ENCODE peak calls at places on chromosomes 16 and 17, in seven cellular contexts. One of them, this sample, is unnamed.
A peak's percentile ranks its signal among the peaks of the same experiment; 100 is the strongest.

GRCh38 chr16:67298277-67298676 is 18.9 kb downstream of the PLEKHG4 start:
- DNase-seq in GM13976: no peak
- DNase-seq in hypothalamus: no peak
- DNase-seq in stimulated activated CD4-positive, alpha-beta T cell treated with anti-CD3 and anti-CD28 coated beads, Interleukin-1b, Interleukin-23, amount 100 ng/mL, for 1 hour: no peak
- DNase-seq in NCI-H510A: no peak
- DNase-seq in activated T-cell treated with anti-CD3 and anti-CD28 coated beads, Interleukin-2, amount 50 U/mL, for 72 hours: no peak
- DNase-seq in left colon: no peak
- DNase-seq in this sample: no peak

GRCh38 chr17:77450742-77451270 is 310.0 kb downstream of the SEC14L1 start:
- DNase-seq in GM13976: no peak
- DNase-seq in hypothalamus: no peak
- DNase-seq in stimulated activated CD4-positive, alpha-beta T cell treated with anti-CD3 and anti-CD28 coated beads, Interleukin-1b, Interleukin-23, amount 100 ng/mL, for 1 hour: no peak
- DNase-seq in NCI-H510A: no peak
- DNase-seq in activated T-cell treated with anti-CD3 and anti-CD28 coated beads, Interleukin-2, amount 50 U/mL, for 72 hours: no peak
- DNase-seq in left colon: no peak
- DNase-seq in this sample: no peak

GRCh38 chr17:72122668-72123495 is 2.1 kb downstream of the SOX9 start:
- DNase-seq in GM13976: peak; percentile 76
- DNase-seq in hypothalamus: no peak
- DNase-seq in stimulated activated CD4-positive, alpha-beta T cell treated with anti-CD3 and anti-CD28 coated beads, Interleukin-1b, Interleukin-23, amount 100 ng/mL, for 1 hour: no peak
- DNase-seq in NCI-H510A: no peak
- DNase-seq in activated T-cell treated with anti-CD3 and anti-CD28 coated beads, Interleukin-2, amount 50 U/mL, for 72 hours: peak; percentile 7
- DNase-seq in left colon: peak; percentile 48
- DNase-seq in this sample: no peak

GRCh38 chr17:40058151-40058784 is 4.1 kb upstream of the MED24 start:
- DNase-seq in GM13976: no peak
- DNase-seq in hypothalamus: no peak
- DNase-seq in stimulated activated CD4-positive, alpha-beta T cell treated with anti-CD3 and anti-CD28 coated beads, Interleukin-1b, Interleukin-23, amount 100 ng/mL, for 1 hour: no peak
- DNase-seq in NCI-H510A: no peak
- DNase-seq in activated T-cell treated with anti-CD3 and anti-CD28 coated beads, Interleukin-2, amount 50 U/mL, for 72 hours: no peak
- DNase-seq in left colon: no peak
- DNase-seq in this sample: no peak

GRCh38 chr16:82201906-82202305 is 31.9 kb upstream of the MPHOSPH6 start:
- DNase-seq in GM13976: no peak
- DNase-seq in hypothalamus: no peak
- DNase-seq in stimulated activated CD4-positive, alpha-beta T cell treated with anti-CD3 and anti-CD28 coated beads, Interleukin-1b, Interleukin-23, amount 100 ng/mL, for 1 hour: no peak
- DNase-seq in NCI-H510A: no peak
- DNase-seq in activated T-cell treated with anti-CD3 and anti-CD28 coated beads, Interleukin-2, amount 50 U/mL, for 72 hours: no peak
- DNase-seq in left colon: no peak
- DNase-seq in this sample: no peak

GRCh38 chr17:40559016-40559853 is 6.0 kb downstream of the CCR7 start:
- DNase-seq in GM13976: peak; percentile 11
- DNase-seq in hypothalamus: no peak
- DNase-seq in stimulated activated CD4-positive, alpha-beta T cell treated with anti-CD3 and anti-CD28 coated beads, Interleukin-1b, Interleukin-23, amount 100 ng/mL, for 1 hour: no peak
- DNase-seq in NCI-H510A: no peak
- DNase-seq in activated T-cell treated with anti-CD3 and anti-CD28 coated beads, Interleukin-2, amount 50 U/mL, for 72 hours: no peak
- DNase-seq in left colon: no peak
- DNase-seq in this sample: no peak

GRCh38 chr16:85829751-85830445 is 30.4 kb downstream of the COX4I1 start:
- DNase-seq in GM13976: no peak
- DNase-seq in hypothalamus: no peak
- DNase-seq in stimulated activated CD4-positive, alpha-beta T cell treated with anti-CD3 and anti-CD28 coated beads, Interleukin-1b, Interleukin-23, amount 100 ng/mL, for 1 hour: no peak
- DNase-seq in NCI-H510A: no peak
- DNase-seq in activated T-cell treated with anti-CD3 and anti-CD28 coated beads, Interleukin-2, amount 50 U/mL, for 72 hours: no peak
- DNase-seq in left colon: peak; percentile 45
- DNase-seq in this sample: no peak

GRCh38 chr16:58499092-58499511 is 841 bp upstream of the NDRG4 start:
- DNase-seq in GM13976: no peak
- DNase-seq in hypothalamus: no peak
- DNase-seq in stimulated activated CD4-positive, alpha-beta T cell treated with anti-CD3 and anti-CD28 coated beads, Interleukin-1b, Interleukin-23, amount 100 ng/mL, for 1 hour: no peak
- DNase-seq in NCI-H510A: no peak
- DNase-seq in activated T-cell treated with anti-CD3 and anti-CD28 coated beads, Interleukin-2, amount 50 U/mL, for 72 hours: no peak
- DNase-seq in left colon: no peak
- DNase-seq in this sample: no peak

GRCh38 chr16:11075163-11075562 is 130.8 kb downstream of the CLEC16A start:
- DNase-seq in GM13976: no peak
- DNase-seq in hypothalamus: no peak
- DNase-seq in stimulated activated CD4-positive, alpha-beta T cell treated with anti-CD3 and anti-CD28 coated beads, Interleukin-1b, Interleukin-23, amount 100 ng/mL, for 1 hour: no peak
- DNase-seq in NCI-H510A: no peak
- DNase-seq in activated T-cell treated with anti-CD3 and anti-CD28 coated beads, Interleukin-2, amount 50 U/mL, for 72 hours: no peak
- DNase-seq in left colon: no peak
- DNase-seq in this sample: no peak

GRCh38 chr17:32831627-32832243 is 45.2 kb downstream of the MYO1D start:
- DNase-seq in GM13976: no peak
- DNase-seq in hypothalamus: no peak
- DNase-seq in stimulated activated CD4-positive, alpha-beta T cell treated with anti-CD3 and anti-CD28 coated beads, Interleukin-1b, Interleukin-23, amount 100 ng/mL, for 1 hour: no peak
- DNase-seq in NCI-H510A: no peak
- DNase-seq in activated T-cell treated with anti-CD3 and anti-CD28 coated beads, Interleukin-2, amount 50 U/mL, for 72 hours: no peak
- DNase-seq in left colon: no peak
- DNase-seq in this sample: no peak

GRCh38 chr16:75529959-75530358 is 5.9 kb downstream of the CHST5 start:
- DNase-seq in GM13976: no peak
- DNase-seq in hypothalamus: no peak
- DNase-seq in stimulated activated CD4-positive, alpha-beta T cell treated with anti-CD3 and anti-CD28 coated beads, Interleukin-1b, Interleukin-23, amount 100 ng/mL, for 1 hour: no peak
- DNase-seq in NCI-H510A: no peak
- DNase-seq in activated T-cell treated with anti-CD3 and anti-CD28 coated beads, Interleukin-2, amount 50 U/mL, for 72 hours: no peak
- DNase-seq in left colon: no peak
- DNase-seq in this sample: no peak

GRCh38 chr17:29195465-29196081 is 15.4 kb upstream of the MYO18A start:
- DNase-seq in GM13976: peak; percentile 69
- DNase-seq in hypothalamus: no peak
- DNase-seq in stimulated activated CD4-positive, alpha-beta T cell treated with anti-CD3 and anti-CD28 coated beads, Interleukin-1b, Interleukin-23, amount 100 ng/mL, for 1 hour: no peak
- DNase-seq in NCI-H510A: no peak
- DNase-seq in activated T-cell treated with anti-CD3 and anti-CD28 coated beads, Interleukin-2, amount 50 U/mL, for 72 hours: no peak
- DNase-seq in left colon: no peak
- DNase-seq in this sample: no peak

GRCh38 chr16:58187657-58188430 is 10.1 kb downstream of the CSNK2A2 start:
- DNase-seq in GM13976: no peak
- DNase-seq in hypothalamus: no peak
- DNase-seq in stimulated activated CD4-positive, alpha-beta T cell treated with anti-CD3 and anti-CD28 coated beads, Interleukin-1b, Interleukin-23, amount 100 ng/mL, for 1 hour: no peak
- DNase-seq in NCI-H510A: no peak
- DNase-seq in activated T-cell treated with anti-CD3 and anti-CD28 coated beads, Interleukin-2, amount 50 U/mL, for 72 hours: no peak
- DNase-seq in left colon: no peak
- DNase-seq in this sample: no peak

GRCh38 chr17:67655478-67656148 is 62.1 kb upstream of the NOL11 start:
- DNase-seq in GM13976: no peak
- DNase-seq in hypothalamus: no peak
- DNase-seq in stimulated activated CD4-positive, alpha-beta T cell treated with anti-CD3 and anti-CD28 coated beads, Interleukin-1b, Interleukin-23, amount 100 ng/mL, for 1 hour: no peak
- DNase-seq in NCI-H510A: no peak
- DNase-seq in activated T-cell treated with anti-CD3 and anti-CD28 coated beads, Interleukin-2, amount 50 U/mL, for 72 hours: no peak
- DNase-seq in left colon: no peak
- DNase-seq in this sample: no peak

GRCh38 chr16:12675852-12676251 is 127.8 kb downstream of the CPPED1 start:
- DNase-seq in GM13976: no peak
- DNase-seq in hypothalamus: no peak
- DNase-seq in stimulated activated CD4-positive, alpha-beta T cell treated with anti-CD3 and anti-CD28 coated beads, Interleukin-1b, Interleukin-23, amount 100 ng/mL, for 1 hour: no peak
- DNase-seq in NCI-H510A: no peak
- DNase-seq in activated T-cell treated with anti-CD3 and anti-CD28 coated beads, Interleukin-2, amount 50 U/mL, for 72 hours: no peak
- DNase-seq in left colon: no peak
- DNase-seq in this sample: no peak

GRCh38 chr17:51435641-51436091 is 175.3 kb downstream of the UTP18 start:
- DNase-seq in GM13976: peak; percentile 21
- DNase-seq in hypothalamus: no peak
- DNase-seq in stimulated activated CD4-positive, alpha-beta T cell treated with anti-CD3 and anti-CD28 coated beads, Interleukin-1b, Interleukin-23, amount 100 ng/mL, for 1 hour: peak; percentile 12
- DNase-seq in NCI-H510A: peak; percentile 62
- DNase-seq in activated T-cell treated with anti-CD3 and anti-CD28 coated beads, Interleukin-2, amount 50 U/mL, for 72 hours: peak; percentile 57
- DNase-seq in left colon: peak; percentile 40
- DNase-seq in this sample: peak; percentile 96

GRCh38 chr16:22386976-22387375 is 12.6 kb upstream of the CDR2 start:
- DNase-seq in GM13976: no peak
- DNase-seq in hypothalamus: no peak
- DNase-seq in stimulated activated CD4-positive, alpha-beta T cell treated with anti-CD3 and anti-CD28 coated beads, Interleukin-1b, Interleukin-23, amount 100 ng/mL, for 1 hour: no peak
- DNase-seq in NCI-H510A: no peak
- DNase-seq in activated T-cell treated with anti-CD3 and anti-CD28 coated beads, Interleukin-2, amount 50 U/mL, for 72 hours: no peak
- DNase-seq in left colon: no peak
- DNase-seq in this sample: no peak

This sample was measured in SHP77.